ENCODE peak calls at places on chromosomes 2 and 18, in ten cellular contexts. W, P, E, V, D, L, S, I, B and Z are unnamed samples.

GRCh38 chr18:58639751-58640427 is 11.0 kb upstream of the ALPK2 start:
- DNase-seq in E (no peak), D (no peak), S (no peak), P (no peak), L (no peak), B (no peak), V (no peak), W (no peak), I (no peak), Z (no peak)

GRCh38 chr2:215188078-215188477 is 49.7 kb upstream of the ABCA12 start:
- DNase-seq in D (peak), V (no peak), I (no peak), W (no peak), B (no peak), E (no peak), S (no peak), P (no peak), L (no peak), Z (no peak)

GRCh38 chr2:160427629-160428424 is 65.8 kb downstream of the RBMS1 start:
- DNase-seq in V (no peak), P (no peak), D (no peak), W (no peak), L (no peak), I (no peak), S (peak), B (no peak), E (no peak), Z (no peak)

GRCh38 chr2:150889141-150889540 is 372.5 kb downstream of the RBM43 start:
- DNase-seq in D (no peak), S (no peak), P (no peak), L (no peak), V (no peak), I (no peak), B (no peak), W (no peak), E (no peak), Z (no peak)

GRCh38 chr2:234533631-234534030 is 36.8 kb upstream of the ARL4C start:
- DNase-seq in L (no peak), P (no peak), I (peak), W (no peak), S (no peak), V (no peak), B (no peak), E (no peak), D (no peak), Z (no peak)

GRCh38 chr2:172461591-172462392 is 34.4 kb downstream of the ITGA6 start:
- DNase-seq in B (no peak), I (peak), L (peak), S (peak), D (peak), W (no peak), V (no peak), E (peak), P (peak), Z (peak)

GRCh38 chr2:67486041-67486796 is 89.1 kb downstream of the ETAA1 start:
- DNase-seq in B (no peak), D (no peak), E (no peak), S (no peak), V (no peak), I (no peak), P (no peak), L (no peak), W (no peak), Z (no peak)

GRCh38 chr18:3051718-3052410 is 38.9 kb upstream of the LPIN2 start:
- DNase-seq in I (no peak), D (no peak), W (no peak), P (peak), S (peak), L (peak), V (no peak), E (no peak), B (no peak), Z (no peak)

GRCh38 chr2:199456383-199457146 is 1.2 kb downstream of the SATB2 start:
- DNase-seq in I (no peak), L (no peak), P (no peak), B (no peak), V (no peak), W (no peak), S (no peak), E (no peak), D (peak), Z (no peak)

GRCh38 chr18:70417847-70418246 is 129.0 kb downstream of the SOCS6 start:
- DNase-seq in L (no peak), V (no peak), S (no peak), D (no peak), I (peak), E (no peak), W (no peak), B (no peak), P (no peak), Z (no peak)

GRCh38 chr18:56861244-56861643 is 210.1 kb downstream of the WDR7 start:
- DNase-seq in I (no peak), S (no peak), L (no peak), V (no peak), W (no peak), D (no peak), B (no peak), P (no peak), E (no peak), Z (no peak)

GRCh38 chr2:9984217-9984739 is 32.8 kb downstream of the GRHL1 start:
- DNase-seq in L (peak), B (peak), E (no peak), D (peak), S (no peak), V (no peak), P (peak), I (peak), W (no peak), Z (no peak)

GRCh38 chr18:34222025-34222395 is 2.7 kb downstream of the NOL4 start:
- DNase-seq in P (no peak), I (peak), W (no peak), E (no peak), S (no peak), D (no peak), B (no peak), V (no peak), L (no peak), Z (no peak)

GRCh38 chr18:59512025-59512710 is 153.1 kb upstream of the LMAN1 start:
- DNase-seq in P (no peak), L (no peak), W (no peak), V (no peak), I (no peak), D (no peak), S (no peak), E (no peak), B (no peak), Z (no peak)

GRCh38 chr2:191245869-191246531 is 796 bp downstream of the MYO1B start:
- DNase-seq in S (peak), E (no peak), D (no peak), W (peak), I (peak), B (no peak), V (peak), P (peak), L (peak), Z (peak)

GRCh38 chr2:84493494-84493893 is 22.8 kb upstream of the DNAH6 start:
- DNase-seq in L (no peak), B (no peak), I (no peak), P (peak), D (no peak), V (no peak), S (no peak), E (no peak), W (no peak), Z (no peak)

GRCh38 chr2:185522472-185522871 is 216.1 kb upstream of the FSIP2 start:
- DNase-seq in P (peak), W (no peak), L (peak), D (no peak), E (no peak), V (no peak), S (no peak), B (no peak), I (no peak), Z (no peak)

GRCh38 chr18:49898421-49898820 is 85.1 kb upstream of the ACAA2 start:
- DNase-seq in S (peak), W (peak), V (no peak), I (no peak), L (peak), E (no peak), D (peak), B (no peak), P (peak), Z (peak)

GRCh38 chr2:165018207-165018606 is 62.9 kb upstream of the SLC38A11 start:
- DNase-seq in E (no peak), V (no peak), I (peak), L (no peak), W (no peak), D (no peak), S (no peak), P (no peak), B (no peak), Z (no peak)

GRCh38 chr2:239958366-239958765 is 66.8 kb downstream of the NDUFA10 start:
- DNase-seq in D (no peak), I (no peak), S (no peak), B (no peak), V (no peak), W (no peak), E (no peak), L (no peak), P (no peak), Z (no peak)

GRCh38 chr18:61882296-61883004 is 10.4 kb downstream of the RNF152 start:
- DNase-seq in S (no peak), V (no peak), D (no peak), I (peak), E (no peak), B (no peak), L (no peak), P (no peak), W (no peak), Z (no peak)

GRCh38 chr2:18373081-18373480 is 187.4 kb downstream of the RDH14 start:
- DNase-seq in W (no peak), E (no peak), S (no peak), L (no peak), B (no peak), V (no peak), I (no peak), D (no peak), P (no peak), Z (no peak)

GRCh38 chr2:68719912-68720311 is 14.7 kb upstream of the ARHGAP25 start:
- DNase-seq in S (no peak), V (no peak), I (no peak), D (no peak), E (no peak), P (no peak), W (no peak), B (no peak), L (no peak), Z (no peak)

GRCh38 chr2:200172944-200173481 is 133.5 kb upstream of the SPATS2L start:
- DNase-seq in S (no peak), V (no peak), P (no peak), L (no peak), E (peak), W (no peak), I (no peak), B (no peak), D (no peak), Z (no peak)

GRCh38 chr18:56517181-56517580 is 121.2 kb downstream of the TXNL1 start:
- DNase-seq in P (no peak), W (no peak), V (no peak), S (no peak), D (no peak), I (no peak), L (no peak), B (no peak), E (peak), Z (no peak)

GRCh38 chr18:41150316-41150715 is 804.7 kb upstream of the PIK3C3 start:
- DNase-seq in V (no peak), I (no peak), D (no peak), P (no peak), B (no peak), L (no peak), E (no peak), W (no peak), S (no peak), Z (no peak)
- H3K4me3 ChIP-seq in V (no peak), I (no peak), D (no peak), P (no peak), B (no peak), L (no peak), E (no peak), W (no peak), S (no peak), Z (no peak)

GRCh38 chr2:46873632-46874068 is 42.0 kb downstream of the MCFD2 start:
- DNase-seq in E (peak), V (peak), W (peak), I (peak), B (no peak), D (peak), L (peak), S (peak), P (peak), Z (no peak)
- TF ChIP-seq EP300 in E (no peak), V (no peak), W (peak), I (no peak), B (no peak), D (peak), L (no peak), S (peak), P (peak), Z (no peak)

GRCh38 chr18:48719988-48720654 is 181.3 kb downstream of the CTIF start:
- DNase-seq in V (no peak), W (no peak), I (peak), B (no peak), P (no peak), E (no peak), L (no peak), S (no peak), D (peak), Z (no peak)
- H3K27ac ChIP-seq in V (no peak), W (no peak), I (peak), B (no peak), P (no peak), E (no peak), L (no peak), S (no peak), D (no peak), Z (no peak)

GRCh38 chr2:74374509-74375205 is 5.5 kb downstream of the DCTN1 start:
- DNase-seq in B (no peak), W (peak), E (no peak), V (no peak), D (peak), L (no peak), P (peak), S (peak), I (peak), Z (no peak)

GRCh38 chr2:74372674-74373073 is 7.4 kb downstream of the DCTN1 start:
- DNase-seq in P (no peak), V (no peak), W (no peak), D (no peak), B (no peak), L (no peak), E (no peak), S (no peak), I (no peak), Z (no peak)

GRCh38 chr2:74373189-74373588 is 6.9 kb downstream of the DCTN1 start:
- DNase-seq in E (no peak), S (peak), B (no peak), I (no peak), L (no peak), P (peak), V (no peak), D (no peak), W (peak), Z (no peak)

GRCh38 chr2:74375838-74376237 is 4.3 kb downstream of the DCTN1 start:
- DNase-seq in W (no peak), V (no peak), D (no peak), E (no peak), S (no peak), B (no peak), P (no peak), I (no peak), L (no peak), Z (no peak)

GRCh38 chr2:74373985-74374384 is 6.1 kb downstream of the DCTN1 start:
- DNase-seq in S (no peak), E (no peak), L (no peak), W (no peak), V (no peak), I (peak), D (no peak), P (no peak), B (no peak), Z (no peak)
- H3K4me3 ChIP-seq in S (no peak), E (peak), L (no peak), W (peak), V (no peak), I (peak), D (no peak), P (no peak), B (no peak), Z (peak)